ENCODE peak calls at places on chromosomes 12 and 14, in nine cellular contexts. B is psoas muscle; A is GM13977; E is A549; P is endodermal cell; R is body of pancreas; J is CD8-positive, alpha-beta T cell; Z is CD4-positive, alpha-beta T cell; Q is epithelial cell of esophagus. H is an unnamed sample.

GRCh38 chr12:69555461-69555860 is 29.8 kb upstream of the CCT2 start:
- DNase-seq in Q (peak), A (no peak), E (peak), J (no peak), R (no peak), Z (no peak), P (no peak), B (no peak), H (peak)

GRCh38 chr14:92584856-92585255 is 71.3 kb downstream of the RIN3 start:
- DNase-seq in J (no peak), B (no peak), Q (no peak), Z (no peak), E (no peak), P (no peak), R (no peak), A (no peak), H (no peak)

GRCh38 chr14:38186217-38186616 is 21.5 kb upstream of the SSTR1 start:
- DNase-seq in R (no peak), B (no peak), A (no peak), J (no peak), Q (no peak), Z (no peak), P (no peak), E (no peak), H (no peak)

GRCh38 chr14:101077511-101078074 is 174.1 kb upstream of the RTL1 start:
- DNase-seq in Z (no peak), J (no peak), E (no peak), Q (peak), B (no peak), R (no peak), P (peak), A (no peak), H (no peak)

GRCh38 chr12:110243227-110243626 is 37.8 kb upstream of the ATP2A2 start:
- DNase-seq in P (no peak), J (no peak), R (no peak), B (no peak), Q (no peak), A (no peak), Z (no peak), E (no peak), H (no peak)

GRCh38 chr14:52950898-52951729 is at the start of gene FERMT2:
- DNase-seq in R (peak), E (peak), A (peak), J (peak), B (peak), Z (peak), P (peak), Q (peak), H (peak)

GRCh38 chr14:53591816-53592215 is 364.8 kb downstream of the BMP4 start:
- DNase-seq in P (no peak), E (no peak), B (no peak), A (no peak), Z (no peak), J (no peak), Q (peak), R (no peak), H (no peak)

GRCh38 chr14:64708148-64709004 is 4.2 kb downstream of the PLEKHG3 start:
- DNase-seq in P (peak), B (no peak), J (peak), Z (no peak), R (peak), A (no peak), Q (peak), E (peak), H (no peak)

GRCh38 chr14:48936881-48937280 is 649.3 kb downstream of the RPS29 start:
- DNase-seq in B (no peak), Z (no peak), J (no peak), Q (no peak), E (no peak), P (no peak), R (no peak), A (no peak), H (no peak)

GRCh38 chr12:1518763-1519516 is 75.4 kb downstream of the FBXL14 start:
- DNase-seq in E (no peak), Q (peak), Z (no peak), J (no peak), B (no peak), P (peak), A (no peak), R (no peak), H (peak)

GRCh38 chr12:32201096-32201495 is 94.4 kb downstream of the BICD1 start:
- DNase-seq in Z (no peak), P (no peak), B (no peak), A (no peak), J (no peak), R (no peak), Q (no peak), E (no peak), H (no peak)

GRCh38 chr12:18752280-18752920 is 14.5 kb downstream of the CAPZA3 start:
- DNase-seq in P (peak), E (no peak), R (peak), A (no peak), Q (peak), Z (no peak), J (no peak), B (no peak), H (peak)

DNA sequence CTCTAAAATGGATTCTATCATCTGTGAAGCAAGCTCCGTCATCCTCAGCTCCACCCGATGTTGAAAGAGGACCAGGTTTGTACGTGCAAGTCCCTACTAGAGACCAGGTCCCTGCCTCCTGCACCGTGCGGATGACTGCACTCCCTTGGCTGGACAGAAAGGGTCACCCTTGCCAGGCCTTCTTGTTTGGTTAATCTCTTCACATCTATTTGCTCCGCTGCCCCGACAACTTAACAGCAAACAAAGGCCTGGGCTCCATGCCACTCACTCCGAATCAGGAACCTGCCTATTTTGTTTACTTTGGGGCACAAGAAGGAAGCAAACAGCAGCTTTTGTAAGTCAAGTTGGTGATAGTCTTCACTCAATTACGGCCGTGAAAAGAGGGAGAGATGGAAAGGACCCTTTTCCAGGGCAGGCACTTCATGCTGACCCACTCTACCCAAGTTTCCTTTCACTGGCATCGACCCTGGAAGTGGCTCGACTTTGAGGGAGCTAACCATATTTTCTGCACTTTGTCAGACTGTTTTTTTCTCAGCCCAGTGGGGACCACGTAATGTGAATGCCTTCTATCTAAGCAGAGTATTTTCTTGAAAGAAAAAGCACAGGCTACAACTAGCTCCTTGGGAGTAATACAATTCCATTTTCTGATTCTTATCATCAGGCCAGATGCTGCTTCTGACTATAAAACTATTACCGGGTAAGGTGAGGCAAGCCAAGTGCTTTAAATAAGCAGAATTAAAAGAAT is 202.6 kb downstream of the FOXN3 start:
- DNase-seq in R (peak), P (no peak), Q (peak), A (no peak), J (no peak), Z (no peak), E (peak), B (peak), H (no peak)
- TF ChIP-seq CTCF in R (no peak), P (no peak), Q (peak), A (no peak), J (no peak), Z (no peak), E (no peak), B (peak), H (no peak)

GRCh38 chr14:102087762-102088011 is 843 bp upstream of the HSP90AA1 start:
- DNase-seq in Q (no peak), E (no peak), R (no peak), B (no peak), A (no peak), Z (no peak), J (no peak), P (no peak), H (no peak)

GRCh38 chr14:102085503-102085902 is 1.3 kb downstream of the HSP90AA1 start:
- DNase-seq in A (no peak), P (no peak), J (no peak), Q (no peak), E (no peak), R (no peak), Z (no peak), B (no peak), H (no peak)

GRCh38 chr14:102086346-102086971 is 385 bp downstream of the HSP90AA1 start:
- DNase-seq in P (peak), A (peak), J (peak), Z (peak), B (peak), E (no peak), Q (peak), R (peak), H (peak)

GRCh38 chr14:102088012-102088792 is 1.4 kb upstream of the HSP90AA1 start:
- DNase-seq in A (peak), E (no peak), B (peak), J (peak), Z (peak), Q (peak), P (peak), R (peak), H (no peak)

DNA sequence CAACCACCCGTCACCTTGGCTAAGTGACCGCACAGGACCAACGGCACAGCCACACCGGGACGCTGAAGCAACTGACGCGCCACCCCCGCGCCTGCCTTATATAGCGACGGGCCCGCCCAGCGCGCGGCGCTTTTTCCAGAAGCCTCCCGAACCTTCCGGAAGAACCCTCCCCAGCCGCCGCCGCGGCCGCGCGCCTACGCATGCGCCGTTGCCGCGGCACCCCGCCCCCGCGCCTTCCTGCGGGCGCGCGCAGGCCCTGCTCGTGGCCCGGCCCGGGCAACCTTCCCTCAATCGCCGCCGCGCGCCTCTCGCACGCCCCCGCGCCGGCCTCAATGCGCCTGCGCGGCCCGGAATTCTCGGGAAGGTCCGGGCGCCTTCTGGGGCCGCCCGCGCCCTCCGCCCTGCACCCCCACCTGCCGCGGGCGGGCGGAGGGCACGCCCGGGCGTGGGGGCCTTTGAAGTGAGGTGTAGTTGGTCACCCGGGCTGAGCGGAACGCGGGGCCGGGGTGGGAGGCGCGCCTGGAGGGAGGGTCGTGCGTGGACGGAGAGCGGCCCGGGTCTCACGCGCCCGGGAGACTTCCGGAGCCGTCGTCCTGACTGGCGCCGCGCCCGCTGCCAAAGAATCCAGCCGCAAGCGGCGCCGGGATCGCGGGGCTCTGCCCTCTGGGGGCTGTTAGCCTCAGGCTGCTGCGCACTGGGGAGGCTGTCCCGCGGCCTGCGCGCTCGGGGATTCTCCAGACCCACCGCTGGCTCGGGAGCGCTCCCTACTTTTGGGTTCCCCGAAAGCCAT is at the start of gene HSP90AA1:
- DNase-seq in E (peak), B (peak), P (peak), Z (peak), J (peak), R (peak), Q (peak), A (peak), H (peak)
- TF ChIP-seq CTCF in E (no peak), B (peak), P (peak), Z (no peak), J (no peak), R (no peak), Q (no peak), A (no peak), H (peak)

DNA sequence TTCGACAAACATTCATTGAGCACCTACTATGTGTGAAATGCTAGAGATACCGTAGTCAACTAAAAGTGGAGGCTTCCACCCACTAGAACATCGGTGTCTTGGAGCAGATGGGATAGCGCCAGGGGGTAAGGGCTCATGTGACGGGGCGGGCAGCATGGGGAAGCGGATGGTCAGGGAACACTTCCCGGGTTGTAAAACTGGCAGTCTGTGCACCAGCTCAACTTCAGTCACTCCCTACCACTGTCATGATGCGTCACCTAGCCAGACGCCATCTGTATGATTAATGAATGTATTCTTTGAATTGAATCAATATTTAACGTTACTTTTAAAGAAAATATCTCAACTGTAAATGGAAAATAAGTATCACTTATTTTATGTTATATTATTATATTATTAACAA is 93.5 kb downstream of the PIWIL1 start:
- DNase-seq in Q (no peak), B (no peak), A (no peak), R (no peak), Z (no peak), J (no peak), E (no peak), P (no peak), H (no peak)
- TF ChIP-seq CTCF in Q (no peak), B (no peak), A (no peak), R (no peak), Z (no peak), J (no peak), E (no peak), P (no peak), H (no peak)

DNA sequence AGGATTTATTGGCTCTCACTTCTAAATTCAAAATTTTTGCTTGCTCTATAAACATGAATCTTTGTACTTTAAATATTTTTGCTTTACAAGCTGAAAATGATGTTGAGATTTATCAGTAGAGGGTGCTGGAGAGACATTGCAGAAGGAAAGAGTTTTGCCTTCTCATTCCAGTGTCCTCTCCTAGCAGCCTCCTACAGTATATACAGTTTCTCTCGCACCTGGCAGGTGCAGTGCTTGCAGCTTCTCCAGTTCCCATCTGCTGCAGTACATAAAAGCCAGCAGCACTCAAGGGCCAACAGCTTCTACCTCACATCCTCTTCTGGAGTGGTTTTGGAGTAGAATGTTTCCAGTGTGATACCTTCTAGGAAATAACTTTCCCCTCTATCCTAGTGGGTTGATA is 601.8 kb upstream of the ATXN7L3B start:
- DNase-seq in E (no peak), Z (no peak), J (no peak), P (no peak), A (no peak), B (no peak), R (no peak), Q (peak), H (no peak)
- TF ChIP-seq CTCF in E (peak), Z (no peak), J (no peak), P (peak), A (peak), B (no peak), R (peak), Q (peak), H (no peak)

GRCh38 chr14:105901226-105901625 is 374.8 kb downstream of the TMEM121 start:
- DNase-seq in Z (no peak), Q (no peak), A (no peak), R (no peak), J (no peak), P (no peak), E (no peak), B (no peak), H (no peak)

GRCh38 chr14:105905456-105905855 is 379.1 kb downstream of the TMEM121 start:
- DNase-seq in P (no peak), J (no peak), R (no peak), B (no peak), Z (no peak), E (no peak), Q (no peak), A (no peak), H (no peak)

GRCh38 chr14:105902131-105902898 is 375.9 kb downstream of the TMEM121 start:
- DNase-seq in Q (no peak), B (no peak), Z (no peak), A (no peak), P (no peak), R (no peak), J (no peak), E (no peak), H (no peak)

GRCh38 chr14:105904379-105904778 is 378.0 kb downstream of the TMEM121 start:
- DNase-seq in J (no peak), R (no peak), A (peak), P (no peak), E (no peak), Z (no peak), B (no peak), Q (no peak), H (no peak)

GRCh38 chr14:105903971-105904370 is 377.6 kb downstream of the TMEM121 start:
- DNase-seq in B (no peak), E (no peak), Q (no peak), Z (no peak), P (no peak), A (peak), R (no peak), J (no peak), H (no peak)
- TF ChIP-seq CTCF in B (no peak), E (no peak), Q (no peak), Z (no peak), P (no peak), A (no peak), R (no peak), J (no peak), H (no peak)

DNA sequence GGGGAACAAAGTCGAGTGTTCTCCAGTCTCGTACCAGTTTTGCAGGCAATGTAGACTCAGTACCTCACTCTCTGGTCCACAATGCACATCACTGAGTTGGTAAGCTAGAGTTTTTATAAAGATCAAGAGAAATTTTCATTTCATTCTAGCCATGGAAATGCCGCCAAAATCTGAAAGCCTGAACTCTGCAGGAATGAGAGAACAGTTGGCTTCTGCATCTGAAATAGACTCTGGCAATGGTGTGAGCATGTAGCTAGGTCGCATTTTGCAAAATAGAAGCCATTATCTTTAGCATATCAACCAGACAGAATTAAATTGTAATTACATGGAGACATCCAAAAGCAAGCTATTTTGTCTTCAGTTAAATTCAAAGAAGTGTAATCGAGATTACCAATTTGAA is 381.0 kb downstream of the NOVA1 start:
- DNase-seq in Z (no peak), J (no peak), A (no peak), P (no peak), Q (no peak), R (no peak), E (no peak), B (no peak), H (no peak)
- TF ChIP-seq CTCF in Z (no peak), J (no peak), A (no peak), P (no peak), Q (no peak), R (no peak), E (no peak), B (no peak), H (no peak)

GRCh38 chr14:77023001-77023996 is 5.2 kb downstream of the IRF2BPL start:
- DNase-seq in R (peak), J (no peak), A (no peak), E (no peak), Z (no peak), Q (peak), P (peak), B (no peak), H (peak)
- TF ChIP-seq CTCF in R (peak), J (no peak), A (no peak), E (no peak), Z (no peak), Q (peak), P (peak), B (no peak), H (peak)

GRCh38 chr12:94148841-94149780 is 734 bp downstream of the PLXNC1 start:
- DNase-seq in A (peak), B (peak), P (peak), J (peak), Z (peak), R (peak), E (peak), Q (peak), H (no peak)
- TF ChIP-seq CTCF in A (peak), B (peak), P (peak), J (peak), Z (peak), R (no peak), E (peak), Q (no peak), H (peak)

H was measured in HFFc6.